ENCODE peak calls at places on chromosome X, in ten cellular contexts. V is tibial nerve, T is uterus, L is esophagus muscularis mucosa, M is prostate gland, O is suprapubic skin, J is spleen, Q is transverse colon, F is body of pancreas, U is sigmoid colon. R is an unnamed sample.

GRCh38 chrX:15498741-15499140 is 1.9 kb upstream of the BMX start:
- DNase-seq in Q (no peak), J (no peak), O (no peak), M (no peak), U (no peak), L (no peak), V (no peak), T (no peak), F (no peak), R (no peak)

GRCh38 chrX:94752434-94753169 is 1078.6 kb downstream of the FAM133A start:
- DNase-seq in J (no peak), O (no peak), Q (no peak), T (no peak), L (no peak), V (no peak), M (no peak), U (no peak), F (no peak), R (no peak)

GRCh38 chrX:82973641-82974040 is 534.4 kb upstream of the POU3F4 start:
- DNase-seq in F (no peak), L (no peak), V (no peak), Q (no peak), O (no peak), T (no peak), J (no peak), M (no peak), U (no peak), R (no peak)

GRCh38 chrX:102154900-102155805 is 624 bp downstream of the BEX5 start:
- DNase-seq in M (peak), F (peak), U (no peak), L (no peak), V (no peak), T (no peak), O (no peak), Q (peak), J (peak), R (no peak)

GRCh38 chrX:35728481-35728880 is 69.7 kb upstream of the MAGEB16 start:
- DNase-seq in M (no peak), U (no peak), L (no peak), O (no peak), F (no peak), J (no peak), V (no peak), Q (no peak), T (no peak), R (no peak)

GRCh38 chrX:109974906-109975655 is 27.8 kb upstream of the TMEM164 start:
- DNase-seq in U (no peak), F (no peak), Q (no peak), O (no peak), M (no peak), T (no peak), J (no peak), V (no peak), L (no peak), R (no peak)

GRCh38 chrX:27598312-27598711 is 8.2 kb downstream of the DCAF8L2 start:
- DNase-seq in U (no peak), Q (peak), L (no peak), F (no peak), V (no peak), J (no peak), M (no peak), O (no peak), T (no peak), R (no peak)

GRCh38 chrX:57121162-57121741 is at the start of gene SPIN2B:
- DNase-seq in M (peak), U (peak), T (peak), L (peak), O (peak), F (peak), Q (peak), J (peak), V (peak), R (peak)

GRCh38 chrX:129649268-129650182 is 5.2 kb downstream of the APLN start:
- DNase-seq in O (no peak), Q (no peak), V (no peak), U (no peak), T (no peak), M (no peak), J (no peak), F (no peak), L (peak), R (no peak)

GRCh38 chrX:150361777-150362351 is 1.3 kb upstream of the MAMLD1 start:
- DNase-seq in F (peak), V (no peak), L (no peak), M (no peak), T (no peak), O (no peak), J (peak), U (peak), Q (no peak), R (peak)

GRCh38 chrX:23887448-23887847 is 20.3 kb downstream of the APOO start:
- DNase-seq in Q (peak), J (no peak), F (no peak), U (no peak), O (no peak), V (no peak), M (peak), L (no peak), T (no peak), R (no peak)

GRCh38 chrX:151711787-151712186 is 4.0 kb upstream of the FATE1 start:
- DNase-seq in F (no peak), J (no peak), V (no peak), U (no peak), L (no peak), T (no peak), Q (no peak), O (peak), M (no peak), R (no peak)

GRCh38 chrX:110180928-110181310 is 137.0 kb downstream of the AMMECR1 start:
- DNase-seq in J (no peak), T (no peak), U (no peak), V (no peak), F (no peak), O (no peak), Q (no peak), M (no peak), L (no peak), R (no peak)

GRCh38 chrX:154384284-154384892 is 5.3 kb downstream of the EMD start:
- DNase-seq in V (no peak), T (peak), L (no peak), O (peak), U (peak), J (no peak), F (peak), Q (no peak), M (no peak), R (no peak)

DNA sequence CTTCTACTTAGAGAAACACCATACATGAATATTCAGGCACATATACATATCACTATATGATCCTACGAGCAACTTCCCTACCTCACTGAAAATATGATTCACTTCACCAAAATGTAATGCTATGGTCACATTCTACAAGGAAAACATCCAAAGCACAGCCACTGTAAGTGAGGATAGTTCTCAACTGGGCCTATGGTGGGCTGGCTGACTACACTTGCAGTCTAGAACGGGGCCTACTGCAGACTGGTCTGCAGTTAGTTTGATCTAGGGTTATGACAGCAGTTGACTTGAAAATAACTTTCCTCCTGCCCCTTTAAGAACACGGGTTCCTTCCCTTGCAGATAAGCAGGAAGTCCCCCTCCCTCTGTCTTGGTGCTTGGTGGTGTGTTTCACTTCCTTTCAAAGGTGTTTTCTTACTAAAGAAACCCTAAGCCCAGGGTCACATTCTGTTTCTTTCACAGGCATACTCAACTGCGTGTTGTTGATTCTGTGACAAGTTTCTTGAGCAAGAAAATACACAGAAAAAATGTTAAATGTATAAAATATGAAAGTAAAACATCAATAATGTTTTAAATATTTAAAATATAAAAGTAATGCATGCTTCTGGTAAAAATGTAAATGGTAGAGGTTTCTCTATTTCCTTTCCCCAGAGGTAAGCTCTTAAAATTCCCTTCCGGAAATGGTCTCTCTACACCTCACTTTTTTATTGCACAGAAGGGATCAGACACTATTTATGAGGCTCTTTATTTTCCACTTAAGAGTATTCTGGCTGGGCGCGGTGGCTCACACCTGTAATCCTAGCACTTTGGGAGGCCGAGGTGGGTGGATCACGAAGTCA is 18.0 kb upstream of the TMSB4X start:
- DNase-seq in O (no peak), J (no peak), L (no peak), Q (no peak), M (no peak), T (no peak), U (no peak), F (no peak), V (no peak), R (no peak)
- TF ChIP-seq POLR2A in O (no peak), J (no peak), L (no peak), Q (peak), M (no peak), T (no peak), U (no peak), F (no peak), V (no peak), R (no peak)

GRCh38 chrX:139889760-139890159 is 43.1 kb downstream of the ATP11C start:
- DNase-seq in O (no peak), Q (no peak), V (no peak), J (no peak), L (no peak), F (no peak), T (no peak), M (no peak), U (no peak), R (no peak)
- H3K27ac ChIP-seq in O (no peak), Q (no peak), V (no peak), J (no peak), L (no peak), F (no peak), T (no peak), M (no peak), U (no peak), R (no peak)

DNA sequence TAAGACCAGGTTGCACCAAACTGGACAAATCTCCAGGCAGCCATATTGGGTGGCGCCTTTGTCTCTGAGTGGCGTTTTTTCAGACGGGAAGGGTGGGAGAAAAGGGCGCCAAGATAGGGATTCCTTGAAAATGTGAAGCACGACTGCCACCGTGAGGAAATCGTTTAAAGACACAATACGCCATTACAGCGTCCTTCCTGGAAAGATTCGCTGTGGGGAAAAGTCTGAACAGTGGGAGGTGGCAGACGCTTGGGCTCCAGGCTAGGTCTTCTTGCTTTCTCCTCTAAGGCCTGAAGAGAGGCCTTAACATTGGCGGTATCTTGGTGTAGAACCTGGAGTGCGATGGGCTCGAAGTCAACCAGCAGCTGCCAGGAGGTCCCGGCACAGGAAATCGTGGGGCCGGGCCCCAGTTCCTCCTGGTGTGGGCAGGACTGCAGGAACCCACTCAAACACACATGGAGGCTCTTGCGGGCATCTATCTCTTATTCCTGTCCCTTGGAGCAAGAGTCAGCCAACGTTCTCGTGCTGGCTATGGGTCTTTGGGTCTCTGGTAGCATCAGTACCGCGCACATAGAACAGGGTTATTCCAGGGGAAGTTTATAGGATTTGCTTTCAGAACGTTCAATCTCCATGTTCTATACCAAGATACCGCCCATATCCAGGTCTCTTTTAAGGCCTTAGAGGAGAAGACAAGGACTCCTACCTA is 208.8 kb downstream of the OR13H1 start:
- DNase-seq in J (peak), T (peak), O (peak), Q (peak), L (no peak), M (no peak), V (no peak), U (peak), F (no peak), R (peak)
- H3K4me3 ChIP-seq in J (no peak), T (peak), O (no peak), Q (peak), L (no peak), M (no peak), V (no peak), U (peak), F (no peak), R (no peak)

GRCh38 chrX:1403228-1403627 is 11.3 kb upstream of the SLC25A6 start:
- DNase-seq in M (no peak), Q (no peak), U (peak), J (peak), O (peak), F (no peak), T (no peak), L (no peak), V (no peak), R (no peak)
- TF ChIP-seq POLR2A in M (no peak), Q (no peak), U (no peak), J (no peak), O (no peak), F (no peak), T (no peak), L (no peak), V (no peak), R (no peak)

R was measured in heart left ventricle.